ENCODE peak calls at places on chromosomes 1 and 21, in four cellular contexts. P is K562, C is GM12878, I is HepG2. K is an unnamed sample.

GRCh38 chr1:3393024-3393986 is 61.2 kb upstream of the ARHGEF16 start:
- DNase-seq in C (no peak), I (no peak), P (no peak), K (peak)

GRCh38 chr21:42599962-42600361 is 53.5 kb upstream of the PDE9A start:
- DNase-seq in I (no peak), P (no peak), C (no peak), K (no peak)

GRCh38 chr1:53628286-53628955 is 110.5 kb downstream of the GLIS1 start:
- DNase-seq in I (no peak), P (no peak), C (no peak), K (no peak)

GRCh38 chr21:26719750-26720149 is 125.5 kb downstream of the ADAMTS1 start:
- DNase-seq in P (no peak), I (no peak), C (no peak), K (no peak)

GRCh38 chr1:85884372-85885035 is 176.3 kb upstream of the ZNHIT6 start:
- DNase-seq in C (no peak), P (no peak), I (peak), K (no peak)

GRCh38 chr1:61124691-61125090 is 42.3 kb downstream of the NFIA start:
- DNase-seq in I (no peak), P (no peak), C (no peak), K (no peak)

GRCh38 chr1:59061876-59062275 is 235.0 kb upstream of the FGGY start:
- DNase-seq in C (no peak), I (no peak), P (no peak), K (no peak)

GRCh38 chr1:230145953-230146476 is 79.0 kb downstream of the GALNT2 start:
- DNase-seq in I (no peak), C (no peak), P (peak), K (no peak)

GRCh38 chr1:10793129-10793651 is 3.3 kb downstream of the CASZ1 start:
- DNase-seq in P (no peak), I (no peak), C (no peak), K (no peak)

GRCh38 chr1:167553136-167554027 is at the start of gene CREG1:
- DNase-seq in P (peak), I (peak), C (no peak), K (peak)

GRCh38 chr1:54980046-54980527 is 341 bp upstream of the TMEM61 start:
- DNase-seq in I (no peak), C (no peak), P (no peak), K (no peak)

GRCh38 chr1:150309758-150310495 is 11.4 kb upstream of the PRPF3 start:
- DNase-seq in C (no peak), I (no peak), P (no peak), K (no peak)

GRCh38 chr1:220157738-220158137 is 63.8 kb downstream of the IARS2 start:
- DNase-seq in I (no peak), P (no peak), C (no peak), K (no peak)

GRCh38 chr1:212062832-212063438 is 27.4 kb downstream of the DTL start:
- DNase-seq in I (peak), P (peak), C (no peak), K (no peak)

GRCh38 chr1:205700865-205701401 is 20.6 kb upstream of the SLC45A3 start:
- DNase-seq in P (no peak), C (no peak), I (no peak), K (peak)

GRCh38 chr1:47647327-47647845 is 209.5 kb downstream of the FOXD2 start:
- DNase-seq in I (no peak), C (no peak), P (no peak), K (no peak)

GRCh38 chr1:156859523-156860112 is 701 bp upstream of the INSRR start:
- DNase-seq in C (no peak), I (no peak), P (no peak), K (no peak)

GRCh38 chr1:31760901-31761470 is 3.2 kb downstream of the ADGRB2 start:
- DNase-seq in P (peak), C (no peak), I (peak), K (peak)

GRCh38 chr1:43334453-43335205 is 3.0 kb upstream of the MPL start:
- DNase-seq in P (no peak), I (no peak), C (no peak), K (no peak)

GRCh38 chr1:115135681-115136080 is 46.4 kb upstream of the TSPAN2 start:
- DNase-seq in I (no peak), P (no peak), C (no peak), K (no peak)

GRCh38 chr1:59565611-59566410 is 248.9 kb upstream of the HOOK1 start:
- DNase-seq in P (no peak), I (no peak), C (no peak), K (no peak)

GRCh38 chr1:80258659-80259058 is 1252.1 kb upstream of the ADGRL4 start:
- DNase-seq in C (no peak), P (no peak), I (no peak), K (no peak)

GRCh38 chr1:10621906-10622305 is 147.2 kb downstream of the PEX14 start:
- DNase-seq in C (no peak), P (no peak), I (no peak), K (peak)

GRCh38 chr1:100265562-100265930 is 470 bp upstream of the RTCA start:
- DNase-seq in P (peak), I (peak), C (no peak), K (no peak)

GRCh38 chr1:72285074-72285425 is 2.7 kb upstream of the NEGR1 start:
- DNase-seq in I (no peak), P (no peak), C (no peak), K (no peak)

GRCh38 chr1:151798571-151798970 is 6.6 kb downstream of the LINGO4 start:
- DNase-seq in P (no peak), C (no peak), I (no peak), K (no peak)

GRCh38 chr1:10671090-10671489 is 125.4 kb downstream of the CASZ1 start:
- DNase-seq in P (no peak), C (no peak), I (no peak), K (no peak)

GRCh38 chr1:197768014-197768413 is 7.3 kb downstream of the DENND1B start:
- DNase-seq in I (no peak), P (no peak), C (no peak), K (no peak)

GRCh38 chr21:14569868-14570267 is 23.8 kb upstream of the SAMSN1 start:
- DNase-seq in I (no peak), C (no peak), P (no peak), K (no peak)

GRCh38 chr1:35971601-35972000 is 40.7 kb downstream of the AGO3 start:
- DNase-seq in P (no peak), C (no peak), I (no peak), K (no peak)

GRCh38 chr1:69567847-69568434 is at the start of gene LRRC7:
- DNase-seq in P (peak), C (no peak), I (no peak), K (peak)

GRCh38 chr1:46218443-46218842 is 15.3 kb downstream of the LURAP1 start:
- DNase-seq in P (no peak), I (no peak), C (no peak), K (no peak)

GRCh38 chr1:5198328-5198727 is 543.9 kb downstream of the AJAP1 start:
- DNase-seq in I (no peak), P (no peak), C (no peak), K (no peak)

GRCh38 chr1:30270468-30270867 is 452.9 kb downstream of the MATN1 start:
- DNase-seq in P (no peak), C (no peak), I (no peak), K (no peak)

GRCh38 chr1:45960930-45961715 is 157.7 kb downstream of the MAST2 start:
- DNase-seq in P (no peak), I (no peak), C (no peak), K (no peak)

GRCh38 chr1:70208292-70208691 is 2.9 kb upstream of the LRRC40 start:
- DNase-seq in I (no peak), C (no peak), P (no peak), K (no peak)

GRCh38 chr1:8987881-8988617 is 38.2 kb downstream of the SLC2A7 start:
- DNase-seq in P (peak), C (no peak), I (no peak), K (peak)

GRCh38 chr1:200767326-200767725 is 28.6 kb downstream of the CAMSAP2 start:
- DNase-seq in P (no peak), C (no peak), I (no peak), K (no peak)

GRCh38 chr1:14724234-14724633 is 125.7 kb downstream of the KAZN start:
- DNase-seq in I (no peak), P (no peak), C (no peak), K (no peak)

GRCh38 chr1:14726606-14727005 is 128.1 kb downstream of the KAZN start:
- DNase-seq in I (no peak), C (no peak), P (no peak), K (no peak)

GRCh38 chr1:14724697-14725096 is 126.2 kb downstream of the KAZN start:
- DNase-seq in C (no peak), P (no peak), I (no peak), K (no peak)

GRCh38 chr1:14725641-14726213 is 127.2 kb downstream of the KAZN start:
- DNase-seq in C (no peak), P (no peak), I (no peak), K (no peak)

GRCh38 chr1:14723401-14723800 is 124.9 kb downstream of the KAZN start:
- DNase-seq in I (no peak), C (no peak), P (no peak), K (no peak)
- TF ChIP-seq TCF7 in I (no peak), C (no peak), P (no peak), K (no peak)

GRCh38 chr21:44533121-44533890 is 6.7 kb downstream of the KRTAP10-1 start:
- DNase-seq in I (no peak), C (no peak), P (no peak), K (no peak)

GRCh38 chr21:44534688-44535087 is 5.3 kb downstream of the KRTAP10-1 start:
- DNase-seq in P (no peak), C (no peak), I (no peak), K (no peak)

GRCh38 chr21:44532165-44532564 is 7.8 kb downstream of the KRTAP10-1 start:
- DNase-seq in C (no peak), I (no peak), P (no peak), K (peak)

GRCh38 chr21:44532712-44533111 is 7.3 kb downstream of the KRTAP10-1 start:
- DNase-seq in C (no peak), P (no peak), I (no peak), K (peak)

GRCh38 chr21:44533891-44534627 is 5.9 kb downstream of the KRTAP10-1 start:
- DNase-seq in I (no peak), C (no peak), P (peak), K (peak)
- TF ChIP-seq ATF2 in I (no peak), C (no peak), P (no peak), K (no peak)

GRCh38 chr21:37450385-37451044 is 83.9 kb downstream of the DYRK1A start:
- DNase-seq in I (no peak), C (no peak), P (no peak), K (no peak)
- TF ChIP-seq SP1 in I (no peak), C (no peak), P (no peak), K (no peak)

GRCh38 chr1:153882296-153882912 is 40.4 kb downstream of the GATAD2B start:
- DNase-seq in I (no peak), P (no peak), C (no peak), K (no peak)

GRCh38 chr1:153880024-153880423 is 42.7 kb downstream of the GATAD2B start:
- DNase-seq in C (no peak), P (no peak), I (no peak), K (no peak)

GRCh38 chr1:153881764-153882163 is 41.0 kb downstream of the GATAD2B start:
- DNase-seq in I (no peak), C (no peak), P (no peak), K (no peak)

GRCh38 chr1:153883223-153883622 is 39.5 kb downstream of the GATAD2B start:
- DNase-seq in C (no peak), I (no peak), P (peak), K (no peak)

GRCh38 chr1:153880962-153881361 is 41.8 kb downstream of the GATAD2B start:
- DNase-seq in C (no peak), I (peak), P (peak), K (no peak)
- TF ChIP-seq TCF7 in C (no peak), I (no peak), P (no peak), K (no peak)

DNA sequence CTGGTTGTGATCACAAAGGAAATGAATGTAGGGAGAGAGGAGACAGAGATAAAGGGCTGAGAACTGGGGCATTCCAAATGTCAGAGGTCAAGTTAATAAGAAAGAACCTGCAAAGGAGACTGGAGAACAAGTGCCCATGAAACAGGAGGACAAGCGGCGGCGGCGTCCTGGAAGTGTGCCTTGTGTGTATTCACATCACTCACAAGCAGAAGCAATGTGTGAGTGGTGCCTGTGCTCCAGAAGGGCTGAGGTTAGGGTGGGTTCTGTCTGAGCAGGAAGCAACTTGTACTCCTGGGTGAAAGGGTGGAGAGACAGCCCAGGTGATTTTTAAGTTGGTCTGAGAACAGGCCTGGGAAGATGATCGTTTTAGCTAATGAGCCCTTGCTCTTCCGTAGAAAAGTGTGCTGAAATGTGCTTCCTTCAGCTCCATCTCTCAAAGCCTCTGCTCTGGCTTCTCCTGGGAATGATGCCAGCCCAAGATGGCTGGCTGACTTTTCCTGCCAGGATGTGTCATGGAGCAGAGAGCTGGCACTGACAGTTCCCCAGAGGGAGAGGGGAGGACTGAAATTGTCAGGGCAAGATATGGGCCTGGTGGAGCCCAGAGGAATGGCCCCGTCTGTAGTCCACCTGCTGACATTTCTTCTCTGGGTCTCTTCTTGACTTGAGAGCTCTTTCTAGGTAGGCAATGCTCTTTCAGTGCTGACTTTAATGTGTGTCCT is 25.1 kb upstream of the PLEKHA6 start:
- DNase-seq in C (no peak), P (no peak), I (no peak), K (no peak)
- TF ChIP-seq ATF2 in C (no peak), P (no peak), I (no peak), K (no peak)